ENCODE peak calls at places on chromosome 21, in seven cellular contexts. D is SK-N-SH, T is OCI-LY7, G is mammary epithelial cell, E is GM23248, B is HCT116, C is GM23338. V is an unnamed sample.
A peak's percentile ranks its signal among the peaks of the same experiment; 100 is the strongest.

GRCh38 chr21:29477347-29477746 is 178.6 kb downstream of the BACH1 start:
- DNase-seq in D (no peak), T (no peak), G (no peak), E (no peak), B (no peak), C (no peak), V (no peak)

GRCh38 chr21:37149411-37149810 is 76.4 kb downstream of the TTC3 start:
- DNase-seq in D (no peak), T (no peak), G (peak; percentile 14), E (peak; percentile 90), B (no peak), C (no peak), V (no peak)

GRCh38 chr21:27425574-27425973 is 458.7 kb upstream of the ADAMTS5 start:
- DNase-seq in D (peak; percentile 34), T (no peak), G (peak; percentile 50), E (peak; percentile 77), B (no peak), C (no peak), V (no peak)

GRCh38 chr21:14846619-14847018 is 218.2 kb downstream of the NRIP1 start:
- DNase-seq in D (no peak), T (no peak), G (no peak), E (no peak), B (no peak), C (no peak), V (no peak)

GRCh38 chr21:16117331-16117730 is 387.5 kb downstream of the USP25 start:
- DNase-seq in D (no peak), T (no peak), G (no peak), E (peak; percentile 56), B (no peak), C (no peak), V (no peak)

GRCh38 chr21:19368944-19369343 is 965.4 kb upstream of the TMPRSS15 start:
- DNase-seq in D (no peak), T (no peak), G (no peak), E (no peak), B (no peak), C (no peak), V (no peak)

GRCh38 chr21:36563301-36563926 is 83.5 kb upstream of the CLDN14 start:
- DNase-seq in D (no peak), T (no peak), G (no peak), E (no peak), B (no peak), C (no peak), V (no peak)

GRCh38 chr21:15182731-15183130 is 117.9 kb upstream of the NRIP1 start:
- DNase-seq in D (no peak), T (no peak), G (no peak), E (no peak), B (no peak), C (no peak), V (no peak)

GRCh38 chr21:24759348-24760118 is 847.7 kb downstream of the MRPL39 start:
- DNase-seq in D (no peak), T (no peak), G (no peak), E (no peak), B (no peak), C (no peak), V (no peak)

GRCh38 chr21:41428847-41429246 is 2.8 kb downstream of the MX1 start:
- DNase-seq in D (no peak), T (no peak), G (no peak), E (no peak), B (no peak), C (no peak), V (no peak)

GRCh38 chr21:29384608-29385359 is 86.1 kb downstream of the BACH1 start:
- DNase-seq in D (no peak), T (no peak), G (no peak), E (no peak), B (no peak), C (no peak), V (no peak)

GRCh38 chr21:29181799-29182470 is 51.5 kb downstream of the MAP3K7CL start:
- DNase-seq in D (no peak), T (no peak), G (peak; percentile 64), E (peak; percentile 91), B (peak; percentile 36), C (no peak), V (no peak)

GRCh38 chr21:19523731-19524130 is 1120.1 kb upstream of the TMPRSS15 start:
- DNase-seq in D (no peak), T (no peak), G (no peak), E (no peak), B (no peak), C (no peak), V (no peak)

GRCh38 chr21:31557956-31558838 is 101.3 kb upstream of the SOD1 start:
- DNase-seq in D (peak; percentile 84), T (peak; percentile 72), G (peak; percentile 51), E (peak; percentile 9), B (no peak), C (peak; percentile 57), V (no peak)

GRCh38 chr21:43767980-43768867 is 7.9 kb downstream of the CSTB start:
- DNase-seq in D (no peak), T (no peak), G (peak; percentile 87), E (peak; percentile 92), B (peak; percentile 39), C (peak; percentile 56), V (no peak)

GRCh38 chr21:28229811-28230210 is 762.9 kb downstream of the LTN1 start:
- DNase-seq in D (no peak), T (no peak), G (peak; percentile 25), E (peak; percentile 88), B (no peak), C (no peak), V (no peak)

GRCh38 chr21:41169701-41170100 is 1.7 kb downstream of the BACE2 start:
- DNase-seq in D (no peak), T (no peak), G (peak; percentile 41), E (peak; percentile 9), B (no peak), C (no peak), V (no peak)

GRCh38 chr21:27772816-27773215 is 805.9 kb upstream of the ADAMTS5 start:
- DNase-seq in D (no peak), T (no peak), G (no peak), E (peak; percentile 27), B (no peak), C (no peak), V (no peak)

GRCh38 chr21:37208056-37208705 is 59.0 kb downstream of the VPS26C start:
- DNase-seq in D (peak; percentile 56), T (no peak), G (no peak), E (peak; percentile 63), B (no peak), C (no peak), V (peak; percentile 81)

GRCh38 chr21:19065164-19065563 is 661.6 kb upstream of the TMPRSS15 start:
- DNase-seq in D (no peak), T (no peak), G (no peak), E (no peak), B (no peak), C (no peak), V (no peak)

GRCh38 chr21:23968722-23969647 is 1638.3 kb downstream of the MRPL39 start:
- DNase-seq in D (peak; percentile 47), T (peak; percentile 8), G (no peak), E (peak; percentile 0), B (no peak), C (peak; percentile 84), V (peak; percentile 88)

GRCh38 chr21:16794944-16795343 is 717.9 kb upstream of the CXADR start:
- DNase-seq in D (no peak), T (no peak), G (peak; percentile 52), E (peak; percentile 93), B (no peak), C (no peak), V (no peak)

GRCh38 chr21:43654806-43655489 is 4.3 kb downstream of the HSF2BP start:
- DNase-seq in D (no peak), T (no peak), G (peak; percentile 46), E (peak; percentile 58), B (no peak), C (no peak), V (no peak)

GRCh38 chr21:26042181-26042876 is 128.2 kb downstream of the APP start:
- DNase-seq in D (no peak), T (no peak), G (no peak), E (no peak), B (no peak), C (no peak), V (no peak)
- H3K4me3 ChIP-seq in D (no peak overlapping the region), T (no peak overlapping the region), G (no peak overlapping the region), E (no peak overlapping the region), B (no peak overlapping the region), C (no peak overlapping the region), V (no peak overlapping the region)

GRCh38 chr21:44842721-44843445 is 25.0 kb upstream of the SUMO3 start:
- DNase-seq in D (no peak), T (no peak), G (no peak), E (no peak), B (no peak), C (no peak), V (no peak)
- H2AFZ ChIP-seq in D (no peak overlapping the region), T (no peak overlapping the region), G (no peak overlapping the region), E (no peak overlapping the region), B (no peak overlapping the region), C (no peak overlapping the region), V (no peak overlapping the region)

GRCh38 chr21:38802050-38803026 is 3.4 kb upstream of the ETS2 start:
- DNase-seq in D (no peak), T (no peak), G (no peak), E (no peak), B (no peak), C (no peak), V (no peak)

GRCh38 chr21:38803075-38803474 is 2.7 kb upstream of the ETS2 start:
- DNase-seq in D (no peak), T (no peak), G (no peak), E (no peak), B (no peak), C (no peak), V (no peak)

GRCh38 chr21:38800046-38800758 is 5.5 kb upstream of the ETS2 start:
- DNase-seq in D (no peak), T (no peak), G (no peak), E (no peak), B (no peak), C (no peak), V (no peak)

GRCh38 chr21:38798481-38798882 is 7.2 kb upstream of the ETS2 start:
- DNase-seq in D (peak; percentile 40), T (no peak), G (peak; percentile 92), E (no peak), B (peak; percentile 87), C (no peak), V (no peak)

GRCh38 chr21:38800924-38801744 is 4.6 kb upstream of the ETS2 start:
- DNase-seq in D (no peak), T (no peak), G (peak; percentile 77), E (no peak), B (no peak), C (no peak), V (no peak)
- H3K4me1 ChIP-seq in D (peaks cover 29% of the 10 kb centered on the region), T (peaks cover 9% of the 10 kb centered on the region), G (peaks cover 52% of the 10 kb centered on the region), E (peaks cover 6% of the 10 kb centered on the region), B (peaks cover 32% of the 10 kb centered on the region), C (no peaks in the 10 kb centered on the region), V (peaks cover 16% of the 10 kb centered on the region)

DNA sequence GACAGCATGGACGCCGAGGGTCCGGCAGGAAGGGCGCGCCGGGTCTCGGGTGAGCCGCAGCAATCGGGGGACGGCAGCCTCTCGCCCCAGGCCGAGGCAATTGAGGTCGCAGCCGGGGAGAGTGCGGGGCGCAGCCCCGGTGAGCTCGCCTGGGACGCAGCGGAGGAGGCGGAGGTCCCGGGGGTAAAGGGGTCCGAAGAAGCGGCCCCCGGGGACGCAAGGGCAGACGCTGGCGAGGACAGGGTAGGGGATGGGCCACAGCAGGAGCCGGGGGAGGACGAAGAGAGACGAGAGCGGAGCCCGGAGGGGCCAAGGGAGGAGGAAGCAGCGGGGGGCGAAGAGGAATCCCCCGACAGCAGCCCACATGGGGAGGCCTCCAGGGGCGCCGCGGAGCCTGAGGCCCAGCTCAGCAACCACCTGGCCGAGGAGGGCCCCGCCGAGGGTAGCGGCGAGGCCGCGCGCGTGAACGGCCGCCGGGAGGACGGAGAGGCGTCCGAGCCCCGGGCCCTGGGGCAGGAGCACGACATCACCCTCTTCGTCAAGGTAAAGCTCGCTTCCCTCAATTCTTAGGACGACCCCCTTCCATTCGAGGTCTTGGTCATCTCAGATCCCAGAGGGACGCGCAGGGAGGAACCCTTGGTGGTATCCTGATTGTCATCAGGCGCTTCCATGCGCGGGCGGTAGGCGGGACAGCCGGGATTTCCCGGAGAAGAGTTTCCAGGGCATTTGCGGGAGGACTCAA is 1.6 kb downstream of the CLIC6 start:
- DNase-seq in D (peak; percentile 45), T (no peak), G (peak; percentile 10), E (peak; percentile 49), B (no peak), C (peak; percentile 70), V (no peak)
- H3K4me3 ChIP-seq in D (no peak overlapping the region), T (no peak overlapping the region), G (peak overlapping the region; percentile 43), E (peak overlapping the region; percentile 50), B (no peak overlapping the region), C (peak overlapping the region; percentile 76), V (no peak overlapping the region)

V was measured in Karpas-422.